ENCODE peak calls at places on chromosomes 11 and 22, in eight cellular contexts. S is upper lobe of right lung, Y is gastrocnemius medialis, K is adrenal gland, X is left ventricle myocardium inferior, H is fibroblast of lung, M is lower lobe of right lung, F is IMR-90. U is an unnamed sample. For H3K4me1, the result is how much of the 10 kb centered on the place peaks cover.

GRCh38 chr11:134725939-134726639 is 314.0 kb upstream of the B3GAT1 start:
- DNase-seq in S (no peak), Y (no peak), K (no peak), X (no peak), H (no peak), M (peak), F (no peak), U (no peak)

GRCh38 chr11:93484716-93485115 is 58.5 kb downstream of the SMCO4 start:
- DNase-seq in S (no peak), Y (no peak), K (no peak), X (no peak), H (peak), M (no peak), F (peak), U (no peak)

GRCh38 chr11:111849631-111850030 is 21.8 kb downstream of the ALG9 start:
- DNase-seq in S (no peak), Y (no peak), K (no peak), X (no peak), H (no peak), M (no peak), F (no peak), U (no peak)

GRCh38 chr11:6735306-6735705 is 36.5 kb downstream of the OR2AG2 start:
- DNase-seq in S (no peak), Y (no peak), K (no peak), X (no peak), H (no peak), M (no peak), F (no peak), U (peak)

GRCh38 chr11:47148903-47149535 is 27.7 kb downstream of the ARFGAP2 start:
- DNase-seq in S (no peak), Y (peak), K (no peak), X (peak), H (peak), M (no peak), F (peak), U (no peak)

GRCh38 chr11:82682003-82682751 is 51.5 kb downstream of the FAM181B start:
- DNase-seq in S (no peak), Y (no peak), K (no peak), X (no peak), H (peak), M (no peak), F (peak), U (peak)

GRCh38 chr11:30100514-30100913 is 83.7 kb upstream of the KCNA4 start:
- DNase-seq in S (no peak), Y (no peak), K (no peak), X (no peak), H (no peak), M (no peak), F (no peak), U (no peak)

GRCh38 chr11:83641511-83641910 is 355.3 kb upstream of the CCDC90B start:
- DNase-seq in S (no peak), Y (peak), K (no peak), X (peak), H (peak), M (no peak), F (peak), U (no peak)

GRCh38 chr11:123362941-123363340 is 67.1 kb upstream of the GRAMD1B start:
- DNase-seq in S (no peak), Y (no peak), K (no peak), X (no peak), H (no peak), M (no peak), F (no peak), U (no peak)

GRCh38 chr11:113675565-113675964 is 30.5 kb downstream of the TMPRSS5 start:
- DNase-seq in S (no peak), Y (no peak), K (no peak), X (no peak), H (no peak), M (no peak), F (no peak), U (no peak)

GRCh38 chr11:21105196-21105917 is 436.0 kb downstream of the NELL1 start:
- DNase-seq in S (no peak), Y (no peak), K (no peak), X (no peak), H (no peak), M (no peak), F (no peak), U (peak)

GRCh38 chr11:1227551-1228182 is 4.8 kb downstream of the MUC5B start:
- DNase-seq in S (peak), Y (no peak), K (peak), X (no peak), H (no peak), M (peak), F (no peak), U (no peak)

GRCh38 chr11:34890089-34890488 is 26.1 kb downstream of the APIP start:
- DNase-seq in S (no peak), Y (no peak), K (no peak), X (no peak), H (peak), M (no peak), F (no peak), U (no peak)

GRCh38 chr11:11553595-11553994 is 68.2 kb downstream of the GALNT18 start:
- DNase-seq in S (no peak), Y (peak), K (peak), X (peak), H (no peak), M (no peak), F (no peak), U (no peak)

GRCh38 chr11:116122697-116123472 is 618.7 kb upstream of the CADM1 start:
- DNase-seq in S (no peak), Y (no peak), K (no peak), X (no peak), H (no peak), M (no peak), F (no peak), U (no peak)

GRCh38 chr22:44783581-44783980 is 31.2 kb downstream of the ARHGAP8 start:
- DNase-seq in S (no peak), Y (no peak), K (no peak), X (no peak), H (no peak), M (no peak), F (no peak), U (no peak)

GRCh38 chr11:85682330-85683305 is 3.4 kb downstream of the CCDC89 start:
- DNase-seq in S (peak), Y (peak), K (peak), X (peak), H (peak), M (peak), F (peak), U (no peak)

GRCh38 chr11:122655527-122656072 is at the start of gene UBASH3B:
- DNase-seq in S (peak), Y (peak), K (peak), X (peak), H (peak), M (peak), F (peak), U (peak)

GRCh38 chr22:20114506-20115475 is 1.1 kb upstream of the RANBP1 start:
- DNase-seq in S (no peak), Y (no peak), K (peak), X (peak), H (no peak), M (peak), F (no peak), U (no peak)

GRCh38 chr11:93133710-93134109 is 64.1 kb downstream of the SLC36A4 start:
- DNase-seq in S (no peak), Y (no peak), K (no peak), X (no peak), H (peak), M (no peak), F (peak), U (peak)

GRCh38 chr11:119651802-119652584 is 77.0 kb downstream of the NECTIN1 start:
- DNase-seq in S (no peak), Y (no peak), K (peak), X (no peak), H (no peak), M (no peak), F (no peak), U (peak)

GRCh38 chr22:17796695-17797094 is 22.4 kb upstream of the BID start:
- DNase-seq in S (no peak), Y (no peak), K (no peak), X (no peak), H (no peak), M (no peak), F (no peak), U (no peak)

GRCh38 chr22:17794726-17795125 is 20.5 kb upstream of the BID start:
- DNase-seq in S (no peak), Y (no peak), K (no peak), X (no peak), H (no peak), M (no peak), F (no peak), U (no peak)

GRCh38 chr22:17795143-17795542 is 20.9 kb upstream of the BID start:
- DNase-seq in S (no peak), Y (no peak), K (no peak), X (no peak), H (no peak), M (no peak), F (no peak), U (no peak)

GRCh38 chr22:17797721-17798559 is 23.7 kb upstream of the BID start:
- DNase-seq in S (no peak), Y (no peak), K (no peak), X (no peak), H (no peak), M (no peak), F (no peak), U (no peak)

DNA sequence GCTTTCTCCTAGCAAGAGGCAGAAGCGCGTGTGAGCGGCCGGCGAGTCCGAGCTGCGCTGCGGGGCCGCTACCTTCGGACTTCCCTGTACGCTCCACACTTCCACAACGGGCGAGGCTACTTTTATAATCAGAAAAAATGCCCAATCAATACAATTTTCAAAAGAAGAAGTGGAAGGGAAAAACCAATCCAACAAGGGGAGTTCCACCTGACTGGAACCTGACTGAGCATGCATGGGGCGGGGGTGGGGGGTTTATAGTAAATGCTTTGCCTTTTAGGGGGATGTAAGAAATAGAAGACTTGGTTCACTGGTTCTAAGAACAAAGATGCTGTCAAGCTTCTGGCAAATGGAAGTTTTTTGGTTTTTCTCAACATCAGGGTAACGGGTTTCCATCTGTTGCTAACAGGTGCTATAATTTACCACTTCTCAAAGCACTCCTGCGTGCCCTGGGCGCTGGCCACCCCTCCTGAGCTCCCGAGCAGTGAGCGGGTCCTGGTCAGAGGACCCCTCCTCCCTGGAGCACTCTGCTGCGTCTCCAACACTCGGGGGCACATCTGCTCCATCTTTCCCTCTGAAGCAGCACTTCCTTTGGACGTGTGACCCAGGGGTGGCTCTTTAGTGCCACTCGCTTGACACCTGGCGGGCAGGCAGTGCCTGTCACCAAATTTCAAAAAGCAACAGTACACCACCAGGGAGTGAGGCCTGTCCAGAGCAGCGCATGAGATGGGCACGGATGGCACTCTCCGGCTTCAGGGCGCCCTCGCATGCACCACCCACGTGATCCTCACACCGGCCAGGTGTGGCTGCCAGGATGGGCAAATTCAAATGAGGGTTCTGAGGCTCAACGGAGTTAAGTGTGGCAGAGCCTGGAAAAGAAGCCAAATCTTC is 21.6 kb upstream of the BID start:
- DNase-seq in S (no peak), Y (no peak), K (no peak), X (no peak), H (no peak), M (no peak), F (no peak), U (no peak)
- H3K27ac ChIP-seq in S (no peak), Y (no peak), K (no peak), X (no peak), H (no peak), M (no peak), F (no peak), U (no peak)

GRCh38 chr11:10076458-10077141 is 217.4 kb downstream of the SBF2 start:
- DNase-seq in S (no peak), Y (peak), K (peak), X (peak), H (peak), M (no peak), F (peak), U (no peak)
- TF ChIP-seq CTCF in S (peak), Y (peak), K (no peak), X (peak), H (peak), M (peak), F (peak), U (peak)

GRCh38 chr11:128604723-128605122 is 17.4 kb upstream of the ETS1 start:
- DNase-seq in S (no peak), Y (no peak), K (no peak), X (no peak), H (no peak), M (no peak), F (no peak), U (no peak)
- H3K4me1 ChIP-seq in S (under half), Y (under half), K (under half), X (under half), H (under half), M (under half), F (under half), U (under half)

GRCh38 chr11:62461740-62462522 is 43.1 kb downstream of the SCGB1A1 start:
- DNase-seq in S (no peak), Y (no peak), K (no peak), X (no peak), H (no peak), M (no peak), F (peak), U (no peak)
- H3K27ac ChIP-seq in S (no peak), Y (no peak), K (no peak), X (no peak), H (no peak), M (no peak), F (no peak), U (no peak)

GRCh38 chr11:77548552-77549439 is 41.0 kb upstream of the AQP11 start:
- DNase-seq in S (no peak), Y (no peak), K (no peak), X (no peak), H (no peak), M (no peak), F (no peak), U (no peak)
- TF ChIP-seq CTCF in S (no peak), Y (peak), K (no peak), X (no peak), H (no peak), M (no peak), F (no peak), U (no peak)

DNA sequence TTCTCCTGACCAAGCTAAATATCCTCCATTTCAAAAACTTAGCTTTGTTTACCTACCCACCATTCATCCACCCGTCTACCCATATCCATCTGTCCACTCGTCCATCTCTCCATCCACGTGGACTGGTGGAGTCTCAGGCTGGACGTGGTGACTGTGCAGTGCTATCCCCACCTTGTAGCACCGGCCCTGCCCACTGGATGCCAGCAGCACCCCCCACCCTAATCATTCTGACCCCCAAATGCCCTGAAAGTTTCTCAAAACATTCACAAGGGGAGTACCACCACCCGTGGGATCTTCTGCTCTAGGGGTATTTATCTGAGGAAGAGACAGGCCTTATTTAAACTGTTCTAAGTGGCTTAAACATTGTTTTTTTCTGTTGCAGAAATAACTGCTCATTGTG is 206.4 kb downstream of the TBC1D22A start:
- DNase-seq in S (no peak), Y (no peak), K (no peak), X (no peak), H (no peak), M (no peak), F (no peak), U (no peak)
- H3K4me1 ChIP-seq in S (under half), Y (under half), K (under half), X (under half), H (under half), M (under half), F (under half), U (under half)

GRCh38 chr11:43879789-43880639 is 617 bp upstream of the ALKBH3 start:
- DNase-seq in S (no peak), Y (no peak), K (no peak), X (no peak), H (no peak), M (no peak), F (no peak), U (no peak)
- H3K27ac ChIP-seq in S (peak), Y (peak), K (no peak), X (peak), H (no peak), M (peak), F (peak), U (no peak)

DNA sequence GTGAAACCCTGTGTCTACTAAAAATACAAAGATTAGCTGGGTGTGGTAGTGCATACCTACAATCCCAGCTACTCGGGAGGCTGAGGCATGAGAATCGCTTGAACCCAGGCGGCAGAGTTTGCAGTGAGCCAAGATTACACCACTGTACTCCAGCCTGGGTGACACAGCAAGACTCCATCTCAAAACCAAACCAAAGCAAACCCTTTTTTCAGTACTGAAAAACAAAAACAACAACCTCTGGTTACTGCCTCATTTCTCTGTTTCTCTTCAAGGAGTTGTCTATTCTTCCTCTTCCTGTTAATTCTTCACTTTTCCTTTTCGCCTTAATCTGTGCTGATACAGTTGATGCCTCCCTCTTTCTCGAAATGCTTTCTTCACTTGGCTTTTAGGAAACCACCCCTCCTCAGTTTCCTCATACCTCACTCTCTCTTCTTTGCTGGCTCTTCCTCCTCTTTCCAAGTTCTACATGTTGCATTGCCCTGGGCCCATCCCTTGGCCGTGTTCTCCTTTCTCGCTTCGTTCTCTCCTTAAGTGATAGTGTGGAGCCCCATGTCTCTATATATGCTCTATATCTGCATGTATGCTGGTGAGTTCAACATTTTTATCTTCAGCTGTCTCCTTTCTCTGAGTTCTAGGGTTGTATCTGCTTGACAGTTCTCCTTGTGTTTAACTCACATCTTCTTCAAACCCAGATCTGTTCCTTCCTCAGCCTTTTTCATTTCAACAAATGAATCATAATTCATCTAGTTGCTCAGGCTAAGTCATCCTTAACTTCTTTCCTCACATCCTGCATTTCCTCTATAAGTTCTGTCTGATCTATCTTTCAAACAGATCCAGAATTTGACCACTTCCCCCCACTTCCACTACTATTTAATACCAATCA is 37.1 kb downstream of the NUCB2 start:
- DNase-seq in S (no peak), Y (no peak), K (no peak), X (no peak), H (peak), M (no peak), F (no peak), U (no peak)
- TF ChIP-seq CTCF in S (no peak), Y (no peak), K (no peak), X (no peak), H (no peak), M (no peak), F (no peak), U (no peak)

GRCh38 chr11:94588366-94588952 is 21.3 kb downstream of the PIWIL4 start:
- DNase-seq in S (no peak), Y (no peak), K (no peak), X (no peak), H (no peak), M (no peak), F (no peak), U (no peak)

GRCh38 chr11:94597896-94598295 is 30.7 kb downstream of the PIWIL4 start:
- DNase-seq in S (no peak), Y (no peak), K (no peak), X (no peak), H (peak), M (no peak), F (peak), U (no peak)

GRCh38 chr11:94595061-94595460 is 27.9 kb downstream of the PIWIL4 start:
- DNase-seq in S (no peak), Y (no peak), K (no peak), X (no peak), H (no peak), M (no peak), F (no peak), U (no peak)

GRCh38 chr11:94593030-94593429 is 25.9 kb downstream of the PIWIL4 start:
- DNase-seq in S (no peak), Y (no peak), K (no peak), X (no peak), H (peak), M (no peak), F (peak), U (peak)
- H3K4me1 ChIP-seq in S (under half), Y (under half), K (under half), X (under half), H (under half), M (under half), F (under half), U (under half)

GRCh38 chr22:46058591-46059519 is 81.9 kb upstream of the WNT7B start:
- DNase-seq in S (peak), Y (peak), K (peak), X (peak), H (no peak), M (peak), F (no peak), U (no peak)
- H3K27ac ChIP-seq in S (peak), Y (peak), K (peak), X (peak), H (peak), M (peak), F (no peak), U (peak)

U was measured in foreskin keratinocyte.